ENCODE peak calls at places on chromosomes 16 and 17, in ten cellular contexts. T, D, K, H, G, Q, C, M, O and X are unnamed samples.

GRCh38 chr16:19132898-19133297 is 19.1 kb downstream of the ITPRIPL2 start:
- DNase-seq in C (no peak), G (no peak), O (no peak), H (no peak), T (no peak), Q (no peak), M (no peak), K (peak; percentile 84), D (no peak), X (no peak)

GRCh38 chr16:50368410-50369132 is at the start of gene BRD7:
- DNase-seq in Q (peak; percentile 64), H (peak; percentile 91), O (no peak), G (peak; percentile 66), K (peak; percentile 53), D (peak; percentile 74), M (peak; percentile 62), T (no peak), C (peak; percentile 48), X (peak; percentile 64)

GRCh38 chr16:71883193-71883848 is 661 bp downstream of the ZNF821 start:
- DNase-seq in G (no peak), D (peak; percentile 38), K (peak; percentile 32), M (no peak), H (no peak), O (no peak), T (no peak), C (peak; percentile 9), Q (peak; percentile 61), X (peak; percentile 69)

GRCh38 chr16:29316673-29317237 is 89.8 kb downstream of the NPIPB11 start:
- DNase-seq in G (no peak), Q (no peak), O (no peak), C (peak; percentile 47), H (no peak), D (no peak), T (no peak), K (no peak), M (no peak), X (no peak)

GRCh38 chr16:69831212-69832123 is 69.3 kb downstream of the WWP2 start:
- DNase-seq in G (no peak), Q (no peak), O (no peak), D (no peak), H (no peak), C (peak; percentile 35), K (peak; percentile 55), T (no peak), M (peak; percentile 72), X (no peak)

GRCh38 chr17:35141681-35142466 is at the start of gene NLE1:
- DNase-seq in K (peak; percentile 81), G (peak; percentile 81), T (peak; percentile 79), Q (peak; percentile 84), D (peak; percentile 80), O (peak; percentile 71), H (peak; percentile 88), M (peak; percentile 65), C (peak; percentile 77), X (peak; percentile 84)

GRCh38 chr16:30342751-30343490 is 12.2 kb downstream of the CD2BP2 start:
- DNase-seq in K (no peak), H (no peak), O (no peak), D (no peak), C (no peak), M (no peak), T (no peak), Q (no peak), G (no peak), X (no peak)

GRCh38 chr16:50531901-50532300 is 16.3 kb upstream of the NKD1 start:
- DNase-seq in O (no peak), D (no peak), G (no peak), M (no peak), H (no peak), C (no peak), T (peak; percentile 11), K (no peak), Q (no peak), X (no peak)

GRCh38 chr16:57045694-57046381 is 46.5 kb upstream of the CPNE2 start:
- DNase-seq in G (peak; percentile 32), T (peak; percentile 79), M (peak; percentile 71), Q (peak; percentile 57), K (peak; percentile 72), H (peak; percentile 82), D (peak; percentile 39), C (peak; percentile 48), O (peak; percentile 21), X (peak; percentile 76)

GRCh38 chr17:35184274-35184673 is 9.9 kb downstream of the SLC35G3 start:
- DNase-seq in K (no peak), T (no peak), G (no peak), C (no peak), H (no peak), Q (no peak), O (no peak), D (no peak), M (no peak), X (no peak)

GRCh38 chr17:39663688-39664580 is 1.2 kb upstream of the TCAP start:
- DNase-seq in T (no peak), O (peak; percentile 35), K (peak; percentile 58), M (peak; percentile 50), Q (peak; percentile 67), G (peak; percentile 66), C (no peak), H (peak; percentile 56), D (no peak), X (peak; percentile 27)

DNA sequence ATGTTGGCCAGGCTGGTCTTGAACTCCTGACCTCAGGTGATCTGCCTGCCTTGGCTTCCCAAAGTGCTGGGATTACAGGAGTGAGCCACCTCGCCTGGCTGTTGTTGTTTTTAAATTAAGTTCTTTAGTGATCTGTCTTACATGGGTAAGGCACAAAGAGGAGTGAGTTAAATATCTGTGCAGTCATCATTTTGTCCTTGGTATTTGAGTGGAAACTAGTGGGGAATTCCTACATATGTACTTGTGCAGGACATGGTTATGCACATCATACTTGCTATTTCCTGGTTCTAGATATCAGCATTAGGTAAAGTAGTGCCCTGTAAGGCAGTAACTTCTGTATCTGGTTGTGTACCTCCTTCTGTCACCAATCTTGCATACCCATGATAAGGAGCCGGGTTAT is 3.7 kb downstream of the KPNB1 start:
- DNase-seq in G (no peak), M (no peak), H (no peak), O (no peak), Q (no peak), C (no peak), K (no peak), D (no peak), T (no peak), X (no peak)
- H3K4me1 ChIP-seq in G (peaks cover 44% of the 10 kb centered on the region), M (peaks cover 52% of the 10 kb centered on the region), H (peaks cover 19% of the 10 kb centered on the region), O (peaks cover 11% of the 10 kb centered on the region), Q (peaks cover 26% of the 10 kb centered on the region), C (peaks cover 7% of the 10 kb centered on the region), K (peaks cover 3% of the 10 kb centered on the region), D (peaks cover 9% of the 10 kb centered on the region), T (peaks cover 43% of the 10 kb centered on the region), X (peaks cover 9% of the 10 kb centered on the region)

GRCh38 chr17:60944751-60945150 is 267.1 kb downstream of the BCAS3 start:
- DNase-seq in C (no peak), M (no peak), H (no peak), T (no peak), O (no peak), K (no peak), D (no peak), Q (no peak), G (no peak), X (no peak)
- H3K27ac ChIP-seq in C (no peak overlapping the region), M (no peak overlapping the region), H (no peak overlapping the region), T (no peak overlapping the region), O (no peak overlapping the region), K (no peak overlapping the region), D (no peak overlapping the region), Q (no peak overlapping the region), G (no peak overlapping the region), X (no peak overlapping the region)

GRCh38 chr17:68658999-68659780 is 58.0 kb upstream of the FAM20A start:
- DNase-seq in M (no peak), O (no peak), T (no peak), C (no peak), D (no peak), K (no peak), G (no peak), H (no peak), Q (no peak), X (no peak)

GRCh38 chr17:68661265-68662036 is 60.3 kb upstream of the FAM20A start:
- DNase-seq in C (no peak), G (no peak), T (no peak), K (no peak), D (no peak), M (no peak), O (no peak), Q (no peak), H (no peak), X (no peak)

GRCh38 chr17:68662037-68662432 is 60.9 kb upstream of the FAM20A start:
- DNase-seq in M (no peak), H (no peak), Q (no peak), T (no peak), O (no peak), K (no peak), G (no peak), C (no peak), D (no peak), X (no peak)

GRCh38 chr17:68657166-68657940 is 56.2 kb upstream of the FAM20A start:
- DNase-seq in O (no peak), D (no peak), K (peak; percentile 1), Q (no peak), C (no peak), M (no peak), H (no peak), T (no peak), G (no peak), X (no peak)

GRCh38 chr17:68660302-68660701 is 59.1 kb upstream of the FAM20A start:
- DNase-seq in O (no peak), K (no peak), Q (no peak), C (no peak), D (no peak), H (no peak), T (no peak), G (no peak), M (no peak), X (no peak)
- H3K9me3 ChIP-seq in O (no peaks in the 10 kb centered on the region), K (peaks cover 9% of the 10 kb centered on the region), Q (no peaks in the 10 kb centered on the region), C (no peaks in the 10 kb centered on the region), D (no peaks in the 10 kb centered on the region), H (no peaks in the 10 kb centered on the region), T (no peaks in the 10 kb centered on the region), G (no peaks in the 10 kb centered on the region), M (no peaks in the 10 kb centered on the region), X (no peaks in the 10 kb centered on the region)

GRCh38 chr16:67548265-67549126 is 13.8 kb upstream of the CTCF start:
- DNase-seq in K (no peak), H (no peak), O (no peak), M (no peak), C (no peak), G (no peak), T (no peak), D (no peak), Q (no peak), X (no peak)
- H3K4me1 ChIP-seq in K (peaks cover 16% of the 10 kb centered on the region), H (no peaks in the 10 kb centered on the region), O (no peaks in the 10 kb centered on the region), M (peaks cover 4% of the 10 kb centered on the region), C (peaks cover 6% of the 10 kb centered on the region), G (peaks cover 40% of the 10 kb centered on the region), T (peaks cover 54% of the 10 kb centered on the region), D (no peaks in the 10 kb centered on the region), Q (peaks cover 19% of the 10 kb centered on the region), X (no peaks in the 10 kb centered on the region)